ENCODE peak calls at places on chromosomes 1 and 21, in ten cellular contexts. One of them, this sample, is unnamed.

GRCh38 chr1:171883844-171884243 is 42.5 kb downstream of the DNM3 start:
- DNase-seq in WTC11: no peak
- DNase-seq in nephron progenitor cell: no peak
- DNase-seq in heart left ventricle: no peak
- DNase-seq in NB4: no peak
- DNase-seq in CD4-positive, alpha-beta T cell: no peak
- DNase-seq in Panc1: no peak
- DNase-seq in cardiac muscle cell: no peak
- DNase-seq in AG10803: no peak
- DNase-seq in GM10248: peak
- DNase-seq in this sample: no peak

GRCh38 chr1:145719230-145720079 is at the start of gene CD160:
- DNase-seq in cardiac muscle cell: no peak
- DNase-seq in CD4-positive, alpha-beta T cell: no peak
- DNase-seq in WTC11: no peak
- DNase-seq in GM10248: peak
- DNase-seq in nephron progenitor cell: no peak
- DNase-seq in heart left ventricle: no peak
- DNase-seq in NB4: peak
- DNase-seq in AG10803: no peak
- DNase-seq in Panc1: no peak
- DNase-seq in this sample: no peak

GRCh38 chr1:216111842-216112241 is 311.4 kb downstream of the USH2A start:
- DNase-seq in cardiac muscle cell: no peak
- DNase-seq in nephron progenitor cell: no peak
- DNase-seq in WTC11: no peak
- DNase-seq in AG10803: no peak
- DNase-seq in heart left ventricle: no peak
- DNase-seq in Panc1: no peak
- DNase-seq in GM10248: no peak
- DNase-seq in CD4-positive, alpha-beta T cell: no peak
- DNase-seq in NB4: no peak
- DNase-seq in this sample: no peak

GRCh38 chr1:86154581-86155060 is 2.0 kb downstream of the COL24A1 start:
- DNase-seq in nephron progenitor cell: peak
- DNase-seq in GM10248: no peak
- DNase-seq in cardiac muscle cell: no peak
- DNase-seq in heart left ventricle: no peak
- DNase-seq in CD4-positive, alpha-beta T cell: no peak
- DNase-seq in WTC11: peak
- DNase-seq in AG10803: peak
- DNase-seq in Panc1: no peak
- DNase-seq in NB4: peak
- DNase-seq in this sample: peak

GRCh38 chr1:182809414-182809957 is 19.9 kb downstream of the NPL start:
- DNase-seq in CD4-positive, alpha-beta T cell: no peak
- DNase-seq in heart left ventricle: no peak
- DNase-seq in AG10803: peak
- DNase-seq in WTC11: no peak
- DNase-seq in NB4: no peak
- DNase-seq in cardiac muscle cell: no peak
- DNase-seq in nephron progenitor cell: no peak
- DNase-seq in Panc1: no peak
- DNase-seq in GM10248: no peak
- DNase-seq in this sample: no peak

GRCh38 chr1:15106608-15107007 is 46.9 kb upstream of the TMEM51 start:
- DNase-seq in nephron progenitor cell: no peak
- DNase-seq in Panc1: no peak
- DNase-seq in NB4: no peak
- DNase-seq in cardiac muscle cell: peak
- DNase-seq in WTC11: no peak
- DNase-seq in GM10248: no peak
- DNase-seq in heart left ventricle: no peak
- DNase-seq in AG10803: no peak
- DNase-seq in CD4-positive, alpha-beta T cell: no peak
- DNase-seq in this sample: no peak

GRCh38 chr1:186967659-186968394 is 139.1 kb downstream of the PLA2G4A start:
- DNase-seq in GM10248: no peak
- DNase-seq in Panc1: no peak
- DNase-seq in CD4-positive, alpha-beta T cell: no peak
- DNase-seq in NB4: no peak
- DNase-seq in WTC11: no peak
- DNase-seq in nephron progenitor cell: no peak
- DNase-seq in cardiac muscle cell: no peak
- DNase-seq in AG10803: peak
- DNase-seq in heart left ventricle: no peak
- DNase-seq in this sample: no peak

GRCh38 chr1:90193116-90193515 is 198.2 kb downstream of the ZNF326 start:
- DNase-seq in NB4: no peak
- DNase-seq in WTC11: no peak
- DNase-seq in heart left ventricle: no peak
- DNase-seq in CD4-positive, alpha-beta T cell: no peak
- DNase-seq in Panc1: no peak
- DNase-seq in cardiac muscle cell: no peak
- DNase-seq in nephron progenitor cell: no peak
- DNase-seq in AG10803: no peak
- DNase-seq in GM10248: no peak
- DNase-seq in this sample: no peak

GRCh38 chr1:109821221-109821669 is 57.5 kb upstream of the EPS8L3 start:
- DNase-seq in nephron progenitor cell: no peak
- DNase-seq in heart left ventricle: no peak
- DNase-seq in GM10248: peak
- DNase-seq in Panc1: no peak
- DNase-seq in cardiac muscle cell: no peak
- DNase-seq in NB4: peak
- DNase-seq in AG10803: peak
- DNase-seq in WTC11: no peak
- DNase-seq in CD4-positive, alpha-beta T cell: no peak
- DNase-seq in this sample: peak

GRCh38 chr1:13543927-13544556 is 30.2 kb upstream of the LRRC38 start:
- DNase-seq in cardiac muscle cell: peak
- DNase-seq in WTC11: peak
- DNase-seq in heart left ventricle: peak
- DNase-seq in GM10248: no peak
- DNase-seq in Panc1: no peak
- DNase-seq in NB4: no peak
- DNase-seq in CD4-positive, alpha-beta T cell: no peak
- DNase-seq in nephron progenitor cell: peak
- DNase-seq in AG10803: peak
- DNase-seq in this sample: peak

GRCh38 chr1:82086739-82087138 is 286.0 kb downstream of the ADGRL2 start:
- DNase-seq in Panc1: no peak
- DNase-seq in CD4-positive, alpha-beta T cell: no peak
- DNase-seq in GM10248: no peak
- DNase-seq in WTC11: no peak
- DNase-seq in cardiac muscle cell: no peak
- DNase-seq in NB4: no peak
- DNase-seq in AG10803: peak
- DNase-seq in heart left ventricle: no peak
- DNase-seq in nephron progenitor cell: no peak
- DNase-seq in this sample: no peak

GRCh38 chr1:242426271-242426905 is 98.1 kb downstream of the PLD5 start:
- DNase-seq in cardiac muscle cell: no peak
- DNase-seq in WTC11: no peak
- DNase-seq in CD4-positive, alpha-beta T cell: no peak
- DNase-seq in nephron progenitor cell: no peak
- DNase-seq in NB4: no peak
- DNase-seq in AG10803: no peak
- DNase-seq in Panc1: no peak
- DNase-seq in GM10248: no peak
- DNase-seq in heart left ventricle: no peak
- DNase-seq in this sample: no peak

GRCh38 chr1:232334811-232335210 is 295.1 kb downstream of the SIPA1L2 start:
- DNase-seq in AG10803: no peak
- DNase-seq in cardiac muscle cell: no peak
- DNase-seq in Panc1: no peak
- DNase-seq in NB4: no peak
- DNase-seq in nephron progenitor cell: no peak
- DNase-seq in GM10248: no peak
- DNase-seq in WTC11: no peak
- DNase-seq in CD4-positive, alpha-beta T cell: no peak
- DNase-seq in heart left ventricle: no peak
- DNase-seq in this sample: no peak

GRCh38 chr1:66217021-66217420 is 316.9 kb upstream of the SGIP1 start:
- DNase-seq in AG10803: peak
- DNase-seq in GM10248: no peak
- DNase-seq in NB4: no peak
- DNase-seq in Panc1: no peak
- DNase-seq in WTC11: no peak
- DNase-seq in cardiac muscle cell: no peak
- DNase-seq in nephron progenitor cell: no peak
- DNase-seq in heart left ventricle: no peak
- DNase-seq in CD4-positive, alpha-beta T cell: no peak
- DNase-seq in this sample: no peak

GRCh38 chr1:222757673-222758268 is 20.8 kb downstream of the FAM177B start:
- DNase-seq in AG10803: no peak
- DNase-seq in CD4-positive, alpha-beta T cell: no peak
- DNase-seq in WTC11: no peak
- DNase-seq in nephron progenitor cell: no peak
- DNase-seq in Panc1: no peak
- DNase-seq in GM10248: no peak
- DNase-seq in NB4: no peak
- DNase-seq in heart left ventricle: no peak
- DNase-seq in cardiac muscle cell: peak
- DNase-seq in this sample: peak

GRCh38 chr21:36461918-36462486 is 17.9 kb downstream of the CLDN14 start:
- DNase-seq in WTC11: no peak
- DNase-seq in Panc1: no peak
- DNase-seq in cardiac muscle cell: peak
- DNase-seq in heart left ventricle: no peak
- DNase-seq in AG10803: no peak
- DNase-seq in NB4: no peak
- DNase-seq in GM10248: no peak
- DNase-seq in CD4-positive, alpha-beta T cell: no peak
- DNase-seq in nephron progenitor cell: no peak
- DNase-seq in this sample: no peak

GRCh38 chr1:152623203-152623844 is 421 bp upstream of the LCE3A start:
- DNase-seq in nephron progenitor cell: no peak
- DNase-seq in AG10803: no peak
- DNase-seq in CD4-positive, alpha-beta T cell: no peak
- DNase-seq in heart left ventricle: no peak
- DNase-seq in WTC11: no peak
- DNase-seq in GM10248: peak
- DNase-seq in cardiac muscle cell: no peak
- DNase-seq in Panc1: no peak
- DNase-seq in NB4: peak
- DNase-seq in this sample: no peak
- TF ChIP-seq CTCF in nephron progenitor cell: no peak
- TF ChIP-seq CTCF in AG10803: peak
- TF ChIP-seq CTCF in CD4-positive, alpha-beta T cell: no peak
- TF ChIP-seq CTCF in heart left ventricle: no peak
- TF ChIP-seq CTCF in WTC11: no peak
- TF ChIP-seq CTCF in GM10248: peak
- TF ChIP-seq CTCF in cardiac muscle cell: no peak
- TF ChIP-seq CTCF in Panc1: peak
- TF ChIP-seq CTCF in NB4: peak
- TF ChIP-seq CTCF in this sample: no peak

GRCh38 chr1:225693085-225693698 is 40.3 kb upstream of the ENAH start:
- DNase-seq in Panc1: no peak
- DNase-seq in GM10248: no peak
- DNase-seq in CD4-positive, alpha-beta T cell: no peak
- DNase-seq in NB4: no peak
- DNase-seq in AG10803: no peak
- DNase-seq in cardiac muscle cell: no peak
- DNase-seq in WTC11: no peak
- DNase-seq in nephron progenitor cell: no peak
- DNase-seq in heart left ventricle: no peak
- DNase-seq in this sample: no peak
- TF ChIP-seq CTCF in Panc1: no peak
- TF ChIP-seq CTCF in GM10248: no peak
- TF ChIP-seq CTCF in CD4-positive, alpha-beta T cell: no peak
- TF ChIP-seq CTCF in NB4: no peak
- TF ChIP-seq CTCF in AG10803: no peak
- TF ChIP-seq CTCF in cardiac muscle cell: no peak
- TF ChIP-seq CTCF in WTC11: no peak
- TF ChIP-seq CTCF in nephron progenitor cell: no peak
- TF ChIP-seq CTCF in heart left ventricle: no peak
- TF ChIP-seq CTCF in this sample: no peak

GRCh38 chr1:212669102-212669501 is 30.5 kb downstream of the BATF3 start:
- DNase-seq in CD4-positive, alpha-beta T cell: no peak
- DNase-seq in GM10248: no peak
- DNase-seq in nephron progenitor cell: no peak
- DNase-seq in NB4: peak
- DNase-seq in heart left ventricle: no peak
- DNase-seq in cardiac muscle cell: peak
- DNase-seq in WTC11: no peak
- DNase-seq in AG10803: peak
- DNase-seq in Panc1: no peak
- DNase-seq in this sample: no peak
- TF ChIP-seq CTCF in CD4-positive, alpha-beta T cell: no peak
- TF ChIP-seq CTCF in GM10248: peak
- TF ChIP-seq CTCF in nephron progenitor cell: peak
- TF ChIP-seq CTCF in NB4: peak
- TF ChIP-seq CTCF in heart left ventricle: no peak
- TF ChIP-seq CTCF in cardiac muscle cell: peak
- TF ChIP-seq CTCF in WTC11: peak
- TF ChIP-seq CTCF in AG10803: peak
- TF ChIP-seq CTCF in Panc1: peak
- TF ChIP-seq CTCF in this sample: no peak

DNA sequence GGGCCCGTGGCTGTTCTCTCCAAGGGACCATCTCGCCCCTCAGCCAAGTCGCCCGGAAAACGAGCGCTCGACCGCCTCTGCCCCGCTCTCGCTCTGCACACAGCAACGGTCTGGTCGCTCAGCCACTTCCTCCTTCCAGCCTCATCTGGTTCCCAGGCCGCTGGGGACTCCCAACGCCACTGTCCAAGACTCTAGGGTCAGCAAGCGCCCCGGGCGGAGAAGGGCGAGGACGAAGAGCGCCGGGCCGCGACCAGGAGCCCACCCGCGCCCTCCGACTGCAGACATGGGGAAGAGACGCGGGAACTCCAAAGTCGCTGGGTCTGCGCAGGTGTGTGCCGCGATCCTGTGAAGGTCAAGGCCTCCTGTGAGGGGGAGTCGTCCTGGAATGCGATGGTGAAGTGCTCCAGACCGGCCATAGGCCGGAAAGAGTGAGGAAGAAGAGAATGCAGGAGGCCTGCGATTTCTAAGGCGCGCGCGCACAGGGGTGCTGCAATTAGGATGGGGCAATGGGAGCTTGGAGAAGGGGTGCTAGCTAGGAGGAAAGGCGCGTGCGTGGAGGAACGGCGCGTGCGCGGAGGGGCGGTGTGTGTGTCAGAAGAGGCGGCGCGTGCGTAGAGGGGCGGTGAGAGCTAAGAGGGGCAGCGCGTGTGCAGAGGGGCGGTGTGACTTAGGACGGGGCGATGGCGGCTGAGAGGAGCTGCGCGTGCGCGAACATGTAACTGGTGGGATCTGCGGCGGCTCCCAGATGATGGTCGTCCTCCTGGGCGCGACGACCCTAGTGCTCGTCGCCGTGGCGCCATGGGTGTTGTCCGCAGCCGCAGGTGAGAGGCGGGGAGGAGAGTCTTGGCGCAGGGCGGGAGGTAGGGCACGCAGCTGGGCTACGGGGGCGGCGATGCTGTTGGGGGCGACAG is at the start of gene IFNAR1:
- DNase-seq in heart left ventricle: peak
- DNase-seq in cardiac muscle cell: peak
- DNase-seq in WTC11: peak
- DNase-seq in NB4: peak
- DNase-seq in CD4-positive, alpha-beta T cell: peak
- DNase-seq in nephron progenitor cell: peak
- DNase-seq in GM10248: peak
- DNase-seq in AG10803: peak
- DNase-seq in Panc1: peak
- DNase-seq in this sample: peak
- TF ChIP-seq CTCF in heart left ventricle: no peak
- TF ChIP-seq CTCF in cardiac muscle cell: no peak
- TF ChIP-seq CTCF in WTC11: no peak
- TF ChIP-seq CTCF in NB4: no peak
- TF ChIP-seq CTCF in CD4-positive, alpha-beta T cell: no peak
- TF ChIP-seq CTCF in nephron progenitor cell: no peak
- TF ChIP-seq CTCF in GM10248: no peak
- TF ChIP-seq CTCF in AG10803: no peak
- TF ChIP-seq CTCF in Panc1: no peak
- TF ChIP-seq CTCF in this sample: no peak

This sample was measured in sigmoid colon.